ENCODE peak calls at places on chromosomes 12 and 14, in ten cellular contexts. R, T, E, K, D, Y, Z, J, H and F are unnamed samples.

GRCh38 chr12:130977046-130977758 is 23.5 kb downstream of the ADGRD1 start:
- DNase-seq in R (no peak), T (no peak), E (no peak), K (no peak), D (no peak), Y (no peak), Z (no peak), J (no peak), H (no peak), F (no peak)

GRCh38 chr14:105082703-105083102 is 17.5 kb upstream of the GPR132 start:
- DNase-seq in R (no peak), T (no peak), E (no peak), K (no peak), D (no peak), Y (no peak), Z (no peak), J (no peak), H (no peak), F (no peak)

GRCh38 chr14:75184447-75184846 is 8.0 kb upstream of the TMED10 start:
- DNase-seq in R (no peak), T (no peak), E (peak), K (no peak), D (no peak), Y (no peak), Z (no peak), J (no peak), H (no peak), F (peak)

GRCh38 chr14:104927901-104928300 is 3.2 kb downstream of the PLD4 start:
- DNase-seq in R (no peak), T (no peak), E (no peak), K (no peak), D (no peak), Y (no peak), Z (no peak), J (no peak), H (no peak), F (no peak)

GRCh38 chr14:92687681-92688433 is 60.6 kb downstream of the LGMN start:
- DNase-seq in R (no peak), T (no peak), E (no peak), K (peak), D (peak), Y (no peak), Z (no peak), J (no peak), H (no peak), F (no peak)

GRCh38 chr14:33756833-33757232 is 194.0 kb downstream of the EGLN3 start:
- DNase-seq in R (no peak), T (no peak), E (no peak), K (no peak), D (no peak), Y (no peak), Z (no peak), J (no peak), H (no peak), F (no peak)

GRCh38 chr12:69929125-69929524 is 104.1 kb downstream of the MYRFL start:
- DNase-seq in R (no peak), T (no peak), E (peak), K (no peak), D (no peak), Y (no peak), Z (no peak), J (no peak), H (no peak), F (no peak)

GRCh38 chr14:23121401-23121800 is 2.3 kb upstream of the CEBPE start:
- DNase-seq in R (peak), T (peak), E (peak), K (no peak), D (no peak), Y (no peak), Z (no peak), J (no peak), H (no peak), F (peak)

GRCh38 chr14:71394386-71394785 is 487.1 kb downstream of the PCNX1 start:
- DNase-seq in R (no peak), T (no peak), E (no peak), K (no peak), D (no peak), Y (no peak), Z (no peak), J (no peak), H (no peak), F (no peak)

GRCh38 chr12:6230321-6231110 is 30.3 kb downstream of the CD9 start:
- DNase-seq in R (peak), T (peak), E (peak), K (no peak), D (no peak), Y (peak), Z (peak), J (no peak), H (peak), F (no peak)

GRCh38 chr12:4960030-4960429 is 50.3 kb downstream of the KCNA1 start:
- DNase-seq in R (no peak), T (no peak), E (no peak), K (no peak), D (no peak), Y (no peak), Z (no peak), J (no peak), H (no peak), F (no peak)

GRCh38 chr12:114226241-114226928 is 179.6 kb downstream of the TBX5 start:
- DNase-seq in R (no peak), T (no peak), E (no peak), K (no peak), D (no peak), Y (no peak), Z (no peak), J (no peak), H (no peak), F (no peak)

GRCh38 chr12:54993181-54993835 is 8.7 kb upstream of the TESPA1 start:
- DNase-seq in R (peak), T (peak), E (peak), K (peak), D (peak), Y (peak), Z (peak), J (peak), H (peak), F (peak)

GRCh38 chr12:23803547-23803946 is 145.9 kb downstream of the SOX5 start:
- DNase-seq in R (no peak), T (no peak), E (no peak), K (no peak), D (no peak), Y (no peak), Z (no peak), J (no peak), H (no peak), F (no peak)

GRCh38 chr14:34684578-34684977 is 29.8 kb downstream of the CFL2 start:
- DNase-seq in R (no peak), T (no peak), E (peak), K (no peak), D (no peak), Y (peak), Z (no peak), J (no peak), H (no peak), F (no peak)

GRCh38 chr12:79534029-79534867 is 156.5 kb downstream of the PAWR start:
- DNase-seq in R (no peak), T (no peak), E (no peak), K (no peak), D (no peak), Y (no peak), Z (no peak), J (no peak), H (no peak), F (no peak)

GRCh38 chr14:55574988-55575387 is 5.0 kb upstream of the KTN1 start:
- DNase-seq in R (no peak), T (no peak), E (no peak), K (no peak), D (no peak), Y (no peak), Z (no peak), J (no peak), H (no peak), F (no peak)

GRCh38 chr14:105007593-105008264 is 13.2 kb downstream of the CDCA4 start:
- DNase-seq in R (no peak), T (no peak), E (no peak), K (no peak), D (no peak), Y (no peak), Z (no peak), J (no peak), H (no peak), F (no peak)

GRCh38 chr14:96246535-96246839 is 9.5 kb upstream of the BDKRB1 start:
- DNase-seq in R (no peak), T (no peak), E (peak), K (no peak), D (no peak), Y (no peak), Z (no peak), J (no peak), H (no peak), F (peak)